ENCODE peak calls at places on chromosomes 13 and 19, in ten cellular contexts. F is fibroblast of mammary gland, N is brain microvascular endothelial cell, P is left lung, V is breast epithelium, X is WTC11, A is GM10248, U is tibial nerve, D is Peyer's patch, J is fibroblast of pulmonary artery. G is an unnamed sample.

GRCh38 chr19:21482863-21483276 is 22.5 kb upstream of the ZNF429 start:
- DNase-seq in D (peak), J (peak), X (peak), A (peak), N (no peak), V (peak), P (peak), U (no peak), F (peak), G (peak)

GRCh38 chr13:96216543-96216942 is 126.6 kb downstream of the HS6ST3 start:
- DNase-seq in U (no peak), J (no peak), N (no peak), P (no peak), A (no peak), F (no peak), V (no peak), X (peak), D (no peak), G (no peak)

GRCh38 chr19:8081569-8082550 is 29.3 kb downstream of the CCL25 start:
- DNase-seq in X (no peak), J (peak), F (peak), V (no peak), P (no peak), A (no peak), N (no peak), U (no peak), D (no peak), G (no peak)

GRCh38 chr19:52670046-52670445 is 31.9 kb upstream of the ZNF83 start:
- DNase-seq in A (no peak), V (no peak), J (no peak), N (no peak), X (no peak), F (no peak), D (no peak), U (no peak), P (no peak), G (no peak)

GRCh38 chr19:6821639-6822310 is 49.3 kb downstream of the VAV1 start:
- DNase-seq in X (no peak), D (no peak), F (no peak), U (no peak), N (no peak), A (no peak), P (no peak), J (no peak), V (peak), G (no peak)

GRCh38 chr19:53624776-53625540 is 6.8 kb upstream of the DPRX start:
- DNase-seq in U (no peak), D (no peak), P (no peak), X (no peak), F (no peak), V (no peak), A (no peak), N (no peak), J (no peak), G (no peak)

GRCh38 chr13:110387451-110388140 is 80.5 kb downstream of the COL4A2 start:
- DNase-seq in F (peak), A (peak), P (peak), N (peak), X (peak), D (no peak), V (no peak), J (peak), U (no peak), G (no peak)

GRCh38 chr19:51651216-51651846 is 4.7 kb upstream of the SIGLEC14 start:
- DNase-seq in X (no peak), P (no peak), F (no peak), A (peak), J (no peak), V (no peak), N (no peak), D (peak), U (no peak), G (no peak)

GRCh38 chr19:39448271-39448670 is 2.9 kb downstream of the SUPT5H start:
- DNase-seq in F (peak), D (peak), N (peak), V (no peak), X (no peak), A (peak), P (no peak), J (no peak), U (no peak), G (no peak)

GRCh38 chr13:83825676-83826075 is 56.6 kb downstream of the SLITRK1 start:
- DNase-seq in P (no peak), D (no peak), F (no peak), N (no peak), J (no peak), U (no peak), A (no peak), X (no peak), V (no peak), G (no peak)

GRCh38 chr13:24671367-24672117 is 8.7 kb upstream of the ATP12A start:
- DNase-seq in U (no peak), V (no peak), P (no peak), A (peak), X (peak), F (peak), J (peak), N (peak), D (no peak), G (no peak)

GRCh38 chr13:61777902-61778301 is 362.3 kb upstream of the PCDH20 start:
- DNase-seq in N (no peak), U (no peak), A (no peak), F (peak), X (no peak), D (no peak), P (no peak), J (peak), V (no peak), G (no peak)

GRCh38 chr19:51799311-51799997 is 4.5 kb downstream of the FPR3 start:
- DNase-seq in N (peak), P (no peak), D (peak), V (peak), U (peak), J (peak), F (peak), X (no peak), A (no peak), G (peak)

GRCh38 chr13:37058801-37059135 is 720 bp downstream of the SUPT20H start:
- DNase-seq in X (no peak), A (no peak), F (no peak), D (peak), N (peak), V (no peak), J (no peak), P (no peak), U (no peak), G (no peak)

GRCh38 chr19:37867831-37868230 is 38.6 kb downstream of the WDR87 start:
- DNase-seq in A (no peak), J (peak), U (no peak), N (peak), P (no peak), V (no peak), D (no peak), F (peak), X (no peak), G (no peak)

GRCh38 chr13:94412870-94413269 is 66.6 kb downstream of the DCT start:
- DNase-seq in D (no peak), P (no peak), J (no peak), U (no peak), V (no peak), F (no peak), X (no peak), N (no peak), A (no peak), G (no peak)

GRCh38 chr19:53158119-53158656 is 665 bp downstream of the ZNF347 start:
- DNase-seq in F (peak), J (peak), V (peak), X (peak), P (peak), N (no peak), A (peak), U (no peak), D (peak), G (peak)

GRCh38 chr19:39828015-39828633 is 5.8 kb downstream of the DYRK1B start:
- DNase-seq in U (no peak), D (peak), J (no peak), X (no peak), P (no peak), V (no peak), N (no peak), F (no peak), A (no peak), G (no peak)

GRCh38 chr19:21398851-21399250 is 1.9 kb downstream of the ZNF493 start:
- DNase-seq in A (no peak), J (no peak), X (no peak), P (no peak), V (no peak), U (no peak), N (no peak), F (peak), D (no peak), G (no peak)

GRCh38 chr19:33114302-33114701 is 17.6 kb upstream of the WDR88 start:
- DNase-seq in N (no peak), U (no peak), J (no peak), A (no peak), D (no peak), F (no peak), V (no peak), X (no peak), P (no peak), G (no peak)

GRCh38 chr19:13830761-13831481 is 35.7 kb downstream of the ZSWIM4 start:
- DNase-seq in A (no peak), N (no peak), U (no peak), V (no peak), X (no peak), J (no peak), P (no peak), F (no peak), D (no peak), G (no peak)

GRCh38 chr19:55431183-55431582 is 11.9 kb downstream of the SHISA7 start:
- DNase-seq in A (no peak), D (no peak), J (no peak), X (no peak), V (no peak), U (no peak), P (no peak), N (no peak), F (no peak), G (no peak)

DNA sequence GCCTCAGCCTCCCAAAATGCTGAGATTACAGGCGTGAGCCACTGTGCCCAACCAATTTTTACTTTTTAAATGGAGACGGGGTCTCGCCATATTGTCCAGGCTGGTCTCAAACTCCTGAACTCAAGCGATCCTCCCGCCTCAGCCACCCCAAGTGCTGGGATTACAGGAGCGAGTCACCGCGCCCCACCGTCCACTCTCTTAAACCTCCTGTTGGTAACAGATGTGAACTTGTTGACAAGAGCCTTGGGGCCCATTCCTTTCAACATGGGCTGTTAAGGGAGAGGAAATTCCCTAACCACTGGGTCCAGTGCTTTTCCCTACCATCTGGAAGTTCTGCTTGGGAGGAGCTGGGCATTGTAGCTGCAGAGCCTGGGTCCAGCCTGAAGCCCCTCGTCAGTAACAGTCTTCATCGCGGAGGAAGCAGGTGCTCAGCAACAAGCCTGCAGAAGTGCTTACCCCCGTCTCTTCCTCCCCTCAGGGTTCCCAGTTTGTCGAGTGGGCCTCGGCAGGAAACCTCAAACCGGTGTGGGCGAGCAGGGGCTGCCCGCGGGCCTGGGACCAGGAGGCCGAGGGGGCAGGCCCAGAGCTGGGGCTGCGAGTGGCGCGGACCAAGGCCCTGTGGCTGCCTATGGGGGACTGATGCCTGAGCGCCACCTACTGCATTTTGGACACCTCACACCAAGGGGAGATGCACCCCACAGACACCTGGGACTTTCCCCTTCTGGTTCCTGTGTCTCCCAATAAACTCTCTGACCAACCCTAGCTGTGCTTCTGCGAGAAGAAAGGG is 4.0 kb upstream of the FLT3LG start:
- DNase-seq in N (no peak), F (no peak), J (no peak), V (no peak), A (peak), U (no peak), P (no peak), X (no peak), D (peak), G (peak)
- TF ChIP-seq CTCF in N (peak), F (no peak), J (no peak), V (no peak), A (peak), U (no peak), P (peak), X (no peak), D (peak), G (no peak)

DNA sequence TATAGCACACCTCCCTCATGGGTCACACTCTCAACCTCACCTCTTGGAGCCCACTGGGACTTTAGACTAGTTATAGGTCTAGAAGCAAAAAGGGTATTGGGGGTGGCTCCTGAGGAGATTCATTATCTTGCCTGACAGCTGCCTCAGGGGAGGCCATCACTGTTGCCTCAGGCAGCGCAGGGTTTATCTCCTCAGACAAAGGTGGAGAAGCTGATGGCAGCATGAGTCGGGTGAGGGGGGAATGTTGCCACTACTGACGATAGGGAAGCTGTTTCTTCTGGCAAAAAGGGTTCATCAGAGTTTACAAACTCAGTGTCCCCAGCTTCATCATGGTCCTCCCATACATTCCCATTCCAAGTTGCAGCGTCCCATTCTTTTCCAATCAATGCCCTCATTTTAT is 562.4 kb downstream of the IRS2 start:
- DNase-seq in F (no peak), X (no peak), A (no peak), N (no peak), U (no peak), J (no peak), D (no peak), V (no peak), P (no peak), G (no peak)
- TF ChIP-seq CTCF in F (no peak), X (no peak), A (no peak), N (no peak), U (no peak), J (no peak), D (no peak), V (no peak), P (no peak), G (no peak)

GRCh38 chr13:43235028-43235427 is 211.6 kb downstream of the DNAJC15 start:
- DNase-seq in P (no peak), J (no peak), U (no peak), V (no peak), X (no peak), A (no peak), F (peak), D (no peak), N (no peak), G (no peak)

GRCh38 chr13:43239441-43239840 is 216.1 kb downstream of the DNAJC15 start:
- DNase-seq in X (no peak), V (no peak), J (no peak), F (peak), P (no peak), D (no peak), A (no peak), N (no peak), U (no peak), G (no peak)

GRCh38 chr13:43237616-43238015 is 214.2 kb downstream of the DNAJC15 start:
- DNase-seq in F (no peak), J (no peak), P (no peak), A (no peak), N (no peak), U (no peak), X (no peak), V (no peak), D (no peak), G (no peak)

GRCh38 chr13:43240278-43240677 is 216.9 kb downstream of the DNAJC15 start:
- DNase-seq in A (peak), F (no peak), P (no peak), V (no peak), N (no peak), J (no peak), D (no peak), U (no peak), X (no peak), G (no peak)

DNA sequence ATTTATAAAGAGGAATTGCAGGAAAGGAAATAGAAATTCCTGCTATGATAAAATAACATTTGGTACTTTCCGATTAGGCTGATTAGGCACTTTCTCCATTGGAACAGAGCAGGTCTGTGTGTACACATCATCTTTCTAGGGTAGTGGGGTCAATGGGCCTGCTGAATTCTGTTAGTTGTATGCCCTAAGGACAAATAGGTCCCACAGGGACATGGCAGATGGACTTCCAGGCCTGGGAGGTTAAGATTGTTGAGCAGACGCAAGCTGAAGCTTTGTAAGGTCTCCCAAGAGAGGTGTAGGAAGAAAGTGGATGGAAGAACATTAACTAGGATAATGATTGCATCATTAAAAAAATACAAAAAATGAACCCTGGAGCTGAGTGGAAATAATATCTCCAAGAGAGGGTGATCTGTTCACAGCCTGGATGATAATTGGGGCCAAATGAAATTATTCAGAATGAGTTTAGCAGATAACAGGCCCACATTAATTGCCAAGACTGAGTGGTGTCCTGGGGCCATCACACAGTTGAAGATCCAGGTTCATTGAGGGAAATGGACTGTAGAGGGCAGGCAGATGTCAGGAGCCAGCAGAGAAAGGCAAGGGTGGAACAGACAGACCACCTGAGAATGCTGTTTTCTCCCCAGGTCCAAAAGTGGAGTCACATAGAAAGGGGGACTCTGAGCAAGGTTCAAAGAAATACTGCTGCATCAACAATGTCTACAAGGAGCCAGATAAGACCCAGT is 215.1 kb downstream of the DNAJC15 start:
- DNase-seq in V (no peak), A (no peak), D (no peak), N (no peak), F (no peak), X (no peak), P (no peak), J (no peak), U (no peak), G (no peak)
- TF ChIP-seq CTCF in V (no peak), A (peak), D (no peak), N (no peak), F (no peak), X (no peak), P (no peak), J (no peak), U (no peak), G (no peak)

GRCh38 chr19:10858204-10858828 is 10.1 kb downstream of the C19orf38 start:
- DNase-seq in N (no peak), P (peak), A (peak), X (peak), F (peak), V (no peak), J (peak), U (no peak), D (no peak), G (no peak)
- TF ChIP-seq CTCF in N (peak), P (peak), A (peak), X (peak), F (peak), V (no peak), J (peak), U (peak), D (peak), G (peak)

DNA sequence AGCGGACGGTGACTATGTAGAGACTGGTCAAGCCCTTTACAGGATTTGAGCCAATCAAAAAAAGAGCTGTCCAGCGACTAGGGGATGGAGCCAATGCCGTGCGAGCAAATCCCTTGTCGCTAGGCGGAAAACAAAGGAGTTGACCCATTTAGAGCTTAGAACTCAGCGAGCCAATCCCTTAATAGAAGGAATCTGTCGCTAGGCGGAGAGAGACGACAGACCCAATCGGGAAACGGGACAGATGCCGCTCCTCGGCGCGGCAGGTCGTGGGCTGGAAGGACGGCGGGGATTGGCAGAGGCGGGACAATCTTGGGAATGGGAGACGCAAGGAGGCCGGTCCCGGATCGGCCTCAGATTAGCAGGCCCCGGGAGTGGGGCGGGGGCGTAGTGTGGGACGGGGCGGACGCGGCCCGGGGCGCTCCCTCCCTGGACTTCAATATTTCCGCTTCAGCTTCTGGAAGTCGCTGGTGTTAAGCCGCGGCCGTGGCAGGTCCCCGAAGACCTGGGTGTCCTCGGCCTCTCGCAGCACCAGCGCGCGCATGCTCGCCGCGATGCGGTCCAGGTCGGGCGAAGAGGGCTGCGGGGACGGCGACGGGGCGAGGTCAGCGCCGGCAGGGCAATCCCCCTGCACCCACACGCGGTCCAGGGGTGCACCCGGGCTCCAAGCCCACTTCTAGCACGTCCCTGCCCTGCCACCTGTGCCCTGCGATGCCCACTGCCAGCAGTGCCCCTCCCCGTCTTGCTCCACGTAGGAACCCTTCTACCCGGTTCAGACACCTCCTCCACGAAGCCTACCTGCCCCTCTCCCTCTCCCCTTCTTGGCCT is 2.3 kb upstream of the PNKP start:
- DNase-seq in X (peak), D (peak), F (peak), J (peak), P (peak), A (peak), V (peak), U (peak), N (peak), G (peak)
- TF ChIP-seq CTCF in X (no peak), D (no peak), F (no peak), J (no peak), P (peak), A (no peak), V (peak), U (no peak), N (no peak), G (no peak)

GRCh38 chr19:18397242-18398202 is at the start of gene LRRC25:
- DNase-seq in N (no peak), F (no peak), A (peak), P (peak), D (peak), J (no peak), U (no peak), X (peak), V (no peak), G (no peak)

GRCh38 chr19:18401580-18402112 is 4.2 kb upstream of the LRRC25 start:
- DNase-seq in A (peak), P (no peak), X (no peak), J (peak), U (no peak), D (peak), F (peak), V (no peak), N (peak), G (no peak)

GRCh38 chr19:18393836-18394235 is 3.6 kb downstream of the LRRC25 start:
- DNase-seq in N (no peak), U (no peak), F (no peak), P (peak), D (peak), X (no peak), V (no peak), A (no peak), J (no peak), G (peak)

GRCh38 chr19:18396471-18397241 is 766 bp downstream of the LRRC25 start:
- DNase-seq in X (no peak), F (no peak), V (no peak), P (no peak), A (no peak), J (no peak), U (no peak), N (no peak), D (no peak), G (no peak)

DNA sequence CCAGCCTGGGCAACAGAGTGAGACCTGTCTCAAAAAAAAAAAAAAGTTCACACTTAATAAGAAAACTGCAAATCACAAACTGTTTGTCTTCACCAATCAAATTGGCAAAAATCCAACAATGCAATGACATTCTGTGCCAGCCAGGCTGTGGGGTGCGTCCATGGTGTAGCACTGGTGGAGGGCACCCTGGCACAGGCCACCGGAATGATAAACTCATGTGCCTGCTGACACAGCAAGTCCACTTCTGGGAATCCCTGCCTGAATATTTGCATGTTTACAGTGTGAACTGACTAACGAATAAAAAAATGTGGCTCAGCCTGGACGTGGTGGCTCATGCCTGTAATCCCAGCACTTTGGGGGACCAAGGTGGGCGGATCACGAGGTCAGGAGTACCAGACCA is 1.6 kb upstream of the LRRC25 start:
- DNase-seq in D (no peak), P (no peak), F (peak), U (no peak), A (no peak), J (no peak), N (no peak), V (no peak), X (no peak), G (peak)
- TF ChIP-seq CTCF in D (peak), P (no peak), F (no peak), U (no peak), A (no peak), J (no peak), N (no peak), V (no peak), X (no peak), G (no peak)

G was measured in stomach.